ENCODE peak calls at places on chromosomes 3 and 15, in five cellular contexts. Q is NCI-H1105, W is aorta, X is AG08395, M is colonic mucosa. C is an unnamed sample.

GRCh38 chr3:188749010-188749617 is 422.7 kb upstream of the TPRG1 start:
- DNase-seq in Q (no peak), W (no peak), X (no peak), M (peak), C (no peak)

GRCh38 chr3:47469616-47470015 is 6.1 kb downstream of the SCAP start:
- DNase-seq in Q (no peak), W (no peak), X (no peak), M (peak), C (no peak)

GRCh38 chr15:66789029-66790025 is 87.3 kb downstream of the SMAD6 start:
- DNase-seq in Q (no peak), W (peak), X (peak), M (no peak), C (no peak)

GRCh38 chr15:42921049-42921731 is 612 bp upstream of the TTBK2 start:
- DNase-seq in Q (no peak), W (no peak), X (peak), M (peak), C (peak)

GRCh38 chr15:85950101-85950500 is 129.6 kb upstream of the AGBL1 start:
- DNase-seq in Q (no peak), W (no peak), X (no peak), M (no peak), C (no peak)

GRCh38 chr3:158471639-158472294 is 99.2 kb upstream of the MLF1 start:
- DNase-seq in Q (no peak), W (no peak), X (peak), M (no peak), C (no peak)

GRCh38 chr15:90871097-90871715 is 2.8 kb downstream of the FURIN start:
- DNase-seq in Q (no peak), W (peak), X (peak), M (peak), C (peak)

GRCh38 chr15:100663066-100663465 is 60.7 kb downstream of the ASB7 start:
- DNase-seq in Q (no peak), W (no peak), X (no peak), M (no peak), C (no peak)

GRCh38 chr15:88950600-88951160 is 37.5 kb upstream of the MFGE8 start:
- DNase-seq in Q (no peak), W (no peak), X (no peak), M (no peak), C (no peak)

GRCh38 chr3:169239756-169240155 is 423.8 kb downstream of the MECOM start:
- DNase-seq in Q (no peak), W (no peak), X (no peak), M (no peak), C (no peak)

GRCh38 chr3:168088106-168088722 is 7.5 kb downstream of the GOLIM4 start:
- DNase-seq in Q (no peak), W (no peak), X (peak), M (peak), C (peak)

GRCh38 chr3:156175570-156175969 is 55.2 kb downstream of the KCNAB1 start:
- DNase-seq in Q (no peak), W (no peak), X (no peak), M (no peak), C (no peak)

GRCh38 chr15:83278191-83278590 is 6.3 kb downstream of the BNC1 start:
- DNase-seq in Q (no peak), W (no peak), X (peak), M (no peak), C (no peak)

GRCh38 chr3:138195491-138195890 is 8.4 kb downstream of the ARMC8 start:
- DNase-seq in Q (peak), W (no peak), X (no peak), M (no peak), C (no peak)

GRCh38 chr3:64454179-64454578 is 228.9 kb upstream of the PRICKLE2 start:
- DNase-seq in Q (no peak), W (no peak), X (peak), M (no peak), C (no peak)

GRCh38 chr15:69665641-69666091 is 213.0 kb downstream of the RPLP1 start:
- DNase-seq in Q (no peak), W (no peak), X (no peak), M (no peak), C (no peak)

GRCh38 chr15:66842710-66843441 is 140.8 kb downstream of the SMAD6 start:
- DNase-seq in Q (peak), W (peak), X (peak), M (peak), C (peak)

GRCh38 chr3:81237193-81237592 is 524.3 kb downstream of the GBE1 start:
- DNase-seq in Q (no peak), W (no peak), X (no peak), M (no peak), C (no peak)

GRCh38 chr3:45180899-45181298 is 34.7 kb upstream of the CDCP1 start:
- DNase-seq in Q (no peak), W (no peak), X (no peak), M (no peak), C (no peak)

GRCh38 chr15:89669941-89670340 is 9.2 kb downstream of the PLIN1 start:
- DNase-seq in Q (no peak), W (no peak), X (no peak), M (no peak), C (no peak)

GRCh38 chr15:92619380-92620101 is 36.0 kb downstream of the FAM174B start:
- DNase-seq in Q (no peak), W (no peak), X (peak), M (no peak), C (no peak)

GRCh38 chr3:17182158-17182557 is 297.4 kb downstream of the PLCL2 start:
- DNase-seq in Q (no peak), W (no peak), X (no peak), M (no peak), C (no peak)